ENCODE peak calls at places on chromosomes 7 and 10, in seven cellular contexts. N, W, Z, C, T, Y and O are unnamed samples.

GRCh38 chr10:35422236-35422635 is 85.9 kb downstream of the CCNY start:
- DNase-seq in W (no peak), C (no peak), N (peak), T (no peak), Y (no peak), Z (peak), O (no peak)

GRCh38 chr7:728602-729001 is 1.5 kb upstream of the PRKAR1B start:
- DNase-seq in Z (no peak), W (no peak), Y (no peak), T (no peak), N (no peak), C (no peak), O (no peak)

GRCh38 chr10:79483948-79484347 is 28.4 kb upstream of the EIF5AL1 start:
- DNase-seq in C (peak), T (no peak), W (no peak), Y (peak), Z (no peak), N (no peak), O (no peak)

GRCh38 chr7:104536956-104537355 is 208.6 kb downstream of the LHFPL3 start:
- DNase-seq in N (no peak), W (no peak), C (no peak), Y (no peak), Z (no peak), T (no peak), O (no peak)

GRCh38 chr10:113073549-113074189 is 123.6 kb downstream of the TCF7L2 start:
- DNase-seq in W (peak), Z (no peak), T (no peak), N (peak), Y (peak), C (peak), O (no peak)

GRCh38 chr7:42493436-42494198 is 256.6 kb upstream of the GLI3 start:
- DNase-seq in C (peak), T (no peak), N (peak), Z (no peak), Y (peak), W (peak), O (peak)

GRCh38 chr10:80344912-80345311 is 11.6 kb downstream of the DYDC1 start:
- DNase-seq in C (no peak), T (no peak), W (no peak), Z (no peak), N (no peak), Y (no peak), O (no peak)

GRCh38 chr7:133932591-133932990 is 194.5 kb upstream of the LRGUK start:
- DNase-seq in Y (no peak), C (no peak), T (no peak), N (no peak), W (no peak), Z (peak), O (no peak)

GRCh38 chr10:46995234-46995633 is 84.0 kb downstream of the PTPN20 start:
- DNase-seq in T (no peak), W (no peak), N (no peak), C (peak), Y (no peak), Z (no peak), O (no peak)

GRCh38 chr10:72096115-72097000 is 8.0 kb upstream of the SPOCK2 start:
- DNase-seq in Y (no peak), T (no peak), N (peak), C (no peak), Z (no peak), W (no peak), O (no peak)